ENCODE peak calls at places on chromosomes 4 and X, in six cellular contexts. W, K, H, N, L and P are unnamed samples.

GRCh38 chrX:153921070-153921469 is 5.0 kb downstream of the ARHGAP4 start:
- DNase-seq in W (no peak), K (peak; percentile 43), H (no peak), N (no peak), L (no peak), P (no peak)

GRCh38 chrX:77564824-77565223 is 117.6 kb downstream of the FGF16 start:
- DNase-seq in W (peak; percentile 49), K (peak; percentile 1), H (no peak), N (peak; percentile 18), L (peak; percentile 13), P (peak; percentile 18)

GRCh38 chrX:54921427-54922021 is 900 bp downstream of the TRO start:
- DNase-seq in W (peak; percentile 59), K (peak; percentile 85), H (peak; percentile 86), N (peak; percentile 80), L (peak; percentile 84), P (peak; percentile 15)

GRCh38 chrX:49627030-49627777 is 28.4 kb downstream of the GAGE1 start:
- DNase-seq in W (no peak), K (peak; percentile 4), H (peak; percentile 46), N (no peak), L (no peak), P (peak; percentile 0)

GRCh38 chr4:187993827-187994226 is 1.7 kb upstream of the ZFP42 start:
- DNase-seq in W (no peak), K (no peak), H (peak; percentile 83), N (peak; percentile 6), L (no peak), P (no peak)

GRCh38 chr4:15729910-15730533 is 27.2 kb downstream of the BST1 start:
- DNase-seq in W (peak; percentile 41), K (peak; percentile 62), H (peak; percentile 59), N (peak; percentile 60), L (peak; percentile 74), P (peak; percentile 51)

GRCh38 chr4:95193391-95194224 is 355.2 kb downstream of the UNC5C start:
- DNase-seq in W (no peak), K (no peak), H (no peak), N (no peak), L (peak; percentile 8), P (no peak)

GRCh38 chr4:107575243-107575642 is 144.8 kb downstream of the PAPSS1 start:
- DNase-seq in W (no peak), K (no peak), H (no peak), N (no peak), L (no peak), P (no peak)

GRCh38 chr4:174314770-174315169 is 31.1 kb downstream of the CEP44 start:
- DNase-seq in W (no peak), K (peak; percentile 74), H (peak; percentile 82), N (peak; percentile 69), L (peak; percentile 79), P (peak; percentile 85)

GRCh38 chrX:97238632-97239031 is 354.9 kb downstream of the RPA4 start:
- DNase-seq in W (peak; percentile 82), K (no peak), H (peak; percentile 38), N (peak; percentile 35), L (peak; percentile 63), P (peak; percentile 61)

GRCh38 chr4:2443061-2443730 is 24.4 kb downstream of the CFAP99 start:
- DNase-seq in W (no peak), K (no peak), H (no peak), N (no peak), L (no peak), P (no peak)

GRCh38 chr4:180434131-180434895 is 1808.9 kb upstream of the TENM3 start:
- DNase-seq in W (no peak), K (no peak), H (no peak), N (no peak), L (no peak), P (peak; percentile 30)

GRCh38 chrX:131752493-131753198 is 208.8 kb downstream of the OR13H1 start:
- DNase-seq in W (no peak), K (no peak), H (no peak), N (no peak), L (no peak), P (no peak)

GRCh38 chrX:131745942-131746489 is 202.1 kb downstream of the OR13H1 start:
- DNase-seq in W (no peak), K (no peak), H (no peak), N (no peak), L (no peak), P (no peak)

GRCh38 chrX:131746491-131746968 is 202.7 kb downstream of the OR13H1 start:
- DNase-seq in W (no peak), K (no peak), H (no peak), N (no peak), L (no peak), P (no peak)

DNA sequence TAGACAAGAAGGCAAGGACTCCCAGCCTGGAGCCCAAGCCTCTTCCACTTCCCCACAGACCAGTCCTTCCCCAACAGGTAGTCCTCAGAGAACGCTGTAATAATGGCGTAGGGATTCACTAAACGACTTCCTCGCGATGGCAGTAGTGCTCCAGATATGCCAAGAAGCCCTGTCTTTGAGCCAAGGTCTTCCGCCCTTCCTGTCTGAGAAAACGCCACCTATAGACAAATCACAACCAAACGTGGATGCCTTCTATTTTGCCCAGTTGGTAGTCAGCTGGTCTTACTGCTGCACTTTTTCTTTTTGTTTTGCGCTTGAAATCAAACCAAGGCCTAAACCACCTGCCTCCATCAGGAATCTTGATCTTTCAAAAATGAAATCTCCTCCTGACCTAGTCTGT is 203.3 kb downstream of the OR13H1 start:
- DNase-seq in W (no peak), K (no peak), H (no peak), N (no peak), L (no peak), P (no peak)
- H3K4me3 ChIP-seq in W (no peak overlapping the region), K (no peak overlapping the region), H (no peak overlapping the region), N (peak overlapping the region; percentile 51), L (no peak overlapping the region), P (no peak overlapping the region)

GRCh38 chrX:17859609-17860178 is 1.4 kb downstream of the RAI2 start:
- DNase-seq in W (no peak), K (no peak), H (peak; percentile 13), N (no peak), L (no peak), P (no peak)
- H3K4me3 ChIP-seq in W (peak overlapping the region; percentile 17), K (no peak overlapping the region), H (no peak overlapping the region), N (peak overlapping the region; percentile 38), L (no peak overlapping the region), P (no peak overlapping the region)

GRCh38 chrX:129980043-129980442 is 2.4 kb upstream of the BCORL1 start:
- DNase-seq in W (no peak), K (peak; percentile 29), H (no peak), N (no peak), L (no peak), P (no peak)

GRCh38 chrX:129981207-129981553 is 1.3 kb upstream of the BCORL1 start:
- DNase-seq in W (no peak), K (no peak), H (no peak), N (no peak), L (no peak), P (no peak)

GRCh38 chrX:129980540-129981206 is 1.8 kb upstream of the BCORL1 start:
- DNase-seq in W (peak; percentile 14), K (peak; percentile 35), H (peak; percentile 31), N (no peak), L (no peak), P (no peak)

GRCh38 chrX:129979207-129979920 is 3.1 kb upstream of the BCORL1 start:
- DNase-seq in W (no peak), K (peak; percentile 30), H (peak; percentile 34), N (no peak), L (peak; percentile 20), P (no peak)

GRCh38 chrX:129976441-129976840 is 6.0 kb upstream of the BCORL1 start:
- DNase-seq in W (no peak), K (no peak), H (no peak), N (no peak), L (no peak), P (no peak)
- H3K4me3 ChIP-seq in W (no peak overlapping the region), K (no peak overlapping the region), H (no peak overlapping the region), N (no peak overlapping the region), L (no peak overlapping the region), P (no peak overlapping the region)

GRCh38 chrX:38618152-38618551 is 56.8 kb downstream of the TSPAN7 start:
- DNase-seq in W (no peak), K (no peak), H (no peak), N (no peak), L (no peak), P (no peak)

GRCh38 chrX:38616904-38617303 is 55.6 kb downstream of the TSPAN7 start:
- DNase-seq in W (no peak), K (no peak), H (no peak), N (no peak), L (no peak), P (no peak)

DNA sequence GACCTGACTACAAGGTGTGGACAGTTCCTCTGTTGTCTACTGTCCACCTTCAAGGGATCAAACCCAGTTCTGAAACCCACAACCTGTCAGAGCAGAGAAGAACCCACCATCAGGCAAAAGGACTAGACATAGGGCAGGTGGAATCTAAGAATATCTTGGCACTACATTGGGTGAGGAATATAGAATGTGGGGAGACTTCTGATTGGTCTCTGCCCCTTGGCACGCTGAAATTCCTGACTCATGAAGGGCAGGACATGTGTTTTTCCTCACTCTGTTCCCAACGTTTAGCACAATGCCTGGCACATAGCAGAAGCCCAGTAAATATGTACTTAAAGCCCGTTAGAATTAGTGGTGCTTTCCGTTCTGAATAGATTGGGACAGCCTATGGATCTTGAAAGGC is 59.3 kb downstream of the TSPAN7 start:
- DNase-seq in W (no peak), K (no peak), H (no peak), N (no peak), L (no peak), P (no peak)
- H3K4me3 ChIP-seq in W (no peak overlapping the region), K (no peak overlapping the region), H (no peak overlapping the region), N (no peak overlapping the region), L (no peak overlapping the region), P (no peak overlapping the region)

GRCh38 chrX:23048806-23049573 is 49.2 kb downstream of the DDX53 start:
- DNase-seq in W (no peak), K (no peak), H (no peak), N (no peak), L (no peak), P (no peak)
- H3K4me3 ChIP-seq in W (no peak overlapping the region), K (no peak overlapping the region), H (no peak overlapping the region), N (no peak overlapping the region), L (no peak overlapping the region), P (no peak overlapping the region)

GRCh38 chrX:103839404-103839803 is 7.3 kb upstream of the RAB9B start:
- DNase-seq in W (no peak), K (peak; percentile 10), H (no peak), N (no peak), L (no peak), P (peak; percentile 2)

GRCh38 chrX:103847174-103847870 is 15.3 kb upstream of the RAB9B start:
- DNase-seq in W (no peak), K (peak; percentile 72), H (no peak), N (no peak), L (peak; percentile 24), P (no peak)

GRCh38 chrX:103849558-103849957 is 17.5 kb upstream of the RAB9B start:
- DNase-seq in W (no peak), K (no peak), H (no peak), N (no peak), L (no peak), P (no peak)

GRCh38 chrX:103846395-103846794 is 14.3 kb upstream of the RAB9B start:
- DNase-seq in W (no peak), K (peak; percentile 26), H (no peak), N (no peak), L (peak; percentile 7), P (no peak)

DNA sequence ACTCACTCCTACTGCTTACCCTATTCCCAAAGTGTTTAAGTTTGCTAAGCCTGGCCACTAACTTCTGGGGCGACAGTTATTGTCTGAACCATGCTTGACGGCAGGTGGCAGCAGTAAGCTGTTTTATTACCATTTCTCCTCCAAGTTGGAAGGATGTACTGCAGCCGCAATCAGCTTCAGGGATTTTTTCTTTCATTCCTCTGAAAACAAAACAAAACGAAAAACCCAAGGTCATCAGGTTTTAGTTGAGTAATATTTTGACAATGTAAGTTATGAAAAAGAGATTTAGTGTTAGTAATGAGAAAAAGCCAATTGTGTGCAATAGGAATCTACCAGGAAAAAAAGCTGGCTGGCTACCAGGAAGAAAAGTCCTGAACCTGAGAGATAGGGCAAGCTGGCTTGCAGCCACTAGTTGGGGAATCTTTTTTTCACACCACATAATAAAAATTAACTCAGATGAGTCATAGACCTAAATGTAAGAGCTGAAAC is 13.2 kb upstream of the RAB9B start:
- DNase-seq in W (peak; percentile 78), K (peak; percentile 80), H (peak; percentile 66), N (peak; percentile 72), L (peak; percentile 90), P (peak; percentile 59)
- H3K4me3 ChIP-seq in W (no peak overlapping the region), K (peak overlapping the region; percentile 25), H (no peak overlapping the region), N (no peak overlapping the region), L (no peak overlapping the region), P (no peak overlapping the region)